ENCODE peak calls at places on chromosomes 11 and 22, in nine cellular contexts. G, A, Y, L, E, P, D, W and S are unnamed samples.

GRCh38 chr22:22380098-22381030 is 128.2 kb downstream of the ZNF280B start:
- DNase-seq in P (no peak), G (no peak), Y (no peak), E (no peak), D (peak), W (no peak), A (peak), L (peak), S (no peak)

GRCh38 chr11:95512177-95512576 is 277.4 kb downstream of the FAM76B start:
- DNase-seq in D (no peak), Y (peak), G (no peak), W (peak), E (no peak), P (peak), A (no peak), L (no peak), S (peak)

GRCh38 chr11:37657645-37658044 is 1059.6 kb upstream of the RAG2 start:
- DNase-seq in L (no peak), A (no peak), P (peak), E (no peak), D (no peak), G (no peak), Y (peak), W (no peak), S (no peak)

GRCh38 chr11:107682182-107682971 is 29.5 kb downstream of the SLN start:
- DNase-seq in Y (no peak), A (no peak), D (no peak), E (no peak), L (no peak), W (no peak), G (no peak), P (no peak), S (no peak)

GRCh38 chr11:2272241-2272945 is 2.0 kb upstream of the ASCL2 start:
- DNase-seq in Y (no peak), P (no peak), D (peak), L (no peak), E (no peak), A (no peak), W (no peak), G (no peak), S (no peak)

GRCh38 chr11:26583550-26583949 is 11.5 kb upstream of the MUC15 start:
- DNase-seq in Y (peak), G (no peak), D (no peak), P (no peak), A (no peak), L (peak), W (peak), E (no peak), S (no peak)

GRCh38 chr11:1459739-1460395 is 26.7 kb downstream of the MOB2 start:
- DNase-seq in W (no peak), P (no peak), L (no peak), E (no peak), Y (no peak), D (no peak), G (no peak), A (no peak), S (no peak)

GRCh38 chr11:116948375-116948774 is 111.0 kb upstream of the APOA1 start:
- DNase-seq in G (no peak), P (peak), A (no peak), D (no peak), E (no peak), L (no peak), Y (peak), W (peak), S (no peak)

GRCh38 chr11:68929706-68930605 is 26.3 kb downstream of the IGHMBP2 start:
- DNase-seq in W (no peak), D (no peak), L (no peak), Y (no peak), G (no peak), P (no peak), E (no peak), A (no peak), S (no peak)

GRCh38 chr11:118051611-118052461 is 25.0 kb upstream of the TMPRSS4 start:
- DNase-seq in E (no peak), Y (no peak), W (no peak), P (no peak), D (no peak), L (no peak), A (no peak), G (peak), S (no peak)

GRCh38 chr11:94128171-94128745 is 383 bp upstream of the PANX1 start:
- DNase-seq in E (peak), W (no peak), Y (no peak), A (no peak), L (no peak), G (no peak), P (no peak), D (peak), S (no peak)

GRCh38 chr11:8019671-8020597 is 32.8 kb downstream of the EIF3F start:
- DNase-seq in P (peak), E (peak), D (no peak), Y (peak), W (no peak), G (no peak), A (peak), L (no peak), S (peak)

GRCh38 chr11:116686891-116687290 is 85.9 kb downstream of the BUD13 start:
- DNase-seq in P (no peak), L (no peak), D (no peak), G (no peak), A (no peak), Y (no peak), E (no peak), W (no peak), S (no peak)

GRCh38 chr11:94526645-94527438 is 14.6 kb downstream of the C11orf97 start:
- DNase-seq in D (no peak), G (no peak), W (no peak), A (no peak), Y (no peak), E (no peak), L (no peak), P (no peak), S (no peak)

GRCh38 chr11:13962198-13962561 is 343 bp upstream of the SPON1 start:
- DNase-seq in D (no peak), L (no peak), Y (no peak), P (no peak), G (no peak), W (no peak), A (no peak), E (no peak), S (no peak)

GRCh38 chr11:35714882-35715612 is 52.5 kb downstream of the TRIM44 start:
- DNase-seq in E (no peak), W (peak), P (peak), Y (peak), G (peak), A (no peak), D (no peak), L (no peak), S (peak)

GRCh38 chr22:28203286-28203685 is 284.2 kb upstream of the PITPNB start:
- DNase-seq in L (no peak), W (no peak), E (no peak), G (no peak), P (no peak), A (no peak), D (no peak), Y (no peak), S (no peak)

GRCh38 chr11:130469181-130469580 is 20.7 kb downstream of the ADAMTS15 start:
- DNase-seq in D (no peak), Y (no peak), E (no peak), L (no peak), A (no peak), P (no peak), W (no peak), G (no peak), S (no peak)

GRCh38 chr11:72174299-72175070 is 17.5 kb upstream of the FOLR1 start:
- DNase-seq in G (no peak), D (peak), W (no peak), Y (no peak), E (no peak), P (no peak), A (no peak), L (peak), S (no peak)

GRCh38 chr22:22593964-22594656 is 35.0 kb upstream of the PRAME start:
- DNase-seq in P (peak), W (peak), D (no peak), L (peak), G (no peak), A (peak), E (no peak), Y (peak), S (peak)

GRCh38 chr11:11980841-11981308 is 27.6 kb downstream of the DKK3 start:
- DNase-seq in E (no peak), P (peak), A (no peak), G (no peak), W (no peak), D (no peak), Y (no peak), L (no peak), S (no peak)

GRCh38 chr11:65633390-65634139 is 4.3 kb upstream of the SIPA1 start:
- DNase-seq in L (no peak), W (no peak), G (no peak), E (no peak), D (no peak), P (no peak), Y (no peak), A (no peak), S (no peak)

GRCh38 chr11:19961225-19961624 is 199.1 kb downstream of the DBX1 start:
- DNase-seq in G (no peak), L (no peak), E (no peak), A (no peak), D (no peak), Y (no peak), P (no peak), W (no peak), S (no peak)

GRCh38 chr11:58134151-58134550 is 8.8 kb upstream of the OR9I1 start:
- DNase-seq in P (no peak), L (no peak), D (no peak), G (no peak), A (peak), E (no peak), Y (no peak), W (no peak), S (no peak)

GRCh38 chr22:43011079-43011478 is 3.9 kb downstream of the PACSIN2 start:
- DNase-seq in Y (no peak), A (no peak), P (peak), E (no peak), W (no peak), L (peak), G (no peak), D (peak), S (no peak)

GRCh38 chr11:80118071-80118470 is 677.2 kb upstream of the TENM4 start:
- DNase-seq in Y (no peak), G (no peak), E (no peak), P (no peak), D (no peak), L (no peak), W (no peak), A (peak), S (no peak)

DNA sequence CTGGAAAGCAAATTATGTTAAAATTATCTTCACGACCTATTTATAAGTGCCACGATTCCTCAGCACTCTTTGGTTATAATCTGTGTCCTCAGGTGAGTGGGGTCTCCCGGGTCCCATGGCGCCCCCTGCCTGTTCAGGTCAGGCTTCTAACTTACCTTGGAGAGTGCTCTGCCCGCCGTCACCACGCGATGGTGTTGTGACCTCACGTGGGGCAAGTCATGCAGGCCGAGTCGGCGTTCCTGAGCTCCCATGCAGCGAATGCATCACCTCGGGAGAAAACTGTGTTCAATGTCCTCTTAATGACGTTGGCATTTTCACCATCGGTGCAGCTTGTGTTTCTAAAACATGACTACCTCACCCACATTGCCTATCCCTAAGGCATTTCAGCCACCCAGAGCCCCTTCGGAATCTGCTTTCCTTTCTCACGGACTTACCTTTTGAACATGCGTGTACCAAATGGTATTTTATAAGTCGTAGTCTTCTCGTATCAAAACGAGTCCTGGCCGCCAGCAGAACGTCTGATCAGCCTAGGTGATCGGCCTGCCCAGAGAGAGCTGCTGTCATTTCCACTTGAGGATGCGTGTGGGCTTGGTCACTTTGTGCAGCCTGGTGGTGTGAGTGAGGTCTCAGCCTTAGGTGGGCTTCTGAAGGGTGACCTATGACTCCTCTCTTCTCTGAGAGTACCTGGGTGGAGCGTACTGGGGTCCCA is 64.8 kb downstream of the TBC1D22A start:
- DNase-seq in L (peak), E (no peak), D (peak), P (no peak), A (peak), G (no peak), Y (no peak), W (no peak), S (no peak)
- TF ChIP-seq CTCF in L (peak), E (no peak), D (no peak), P (no peak), A (peak), G (peak), Y (no peak), W (peak), S (no peak)

GRCh38 chr22:36256474-36256873 is 3.5 kb downstream of the APOL1 start:
- DNase-seq in E (no peak), P (no peak), W (no peak), A (no peak), D (no peak), G (no peak), Y (no peak), L (no peak), S (no peak)

GRCh38 chr22:36257308-36257707 is 4.4 kb downstream of the APOL1 start:
- DNase-seq in G (no peak), P (no peak), E (no peak), Y (no peak), A (no peak), W (no peak), L (no peak), D (no peak), S (no peak)

GRCh38 chr22:36257948-36258674 is 5.2 kb downstream of the APOL1 start:
- DNase-seq in W (no peak), A (no peak), D (no peak), L (no peak), P (no peak), Y (no peak), E (no peak), G (no peak), S (no peak)

GRCh38 chr22:36252754-36253522 is at the start of gene APOL1:
- DNase-seq in G (peak), D (no peak), Y (peak), W (no peak), P (no peak), L (no peak), A (no peak), E (peak), S (peak)

DNA sequence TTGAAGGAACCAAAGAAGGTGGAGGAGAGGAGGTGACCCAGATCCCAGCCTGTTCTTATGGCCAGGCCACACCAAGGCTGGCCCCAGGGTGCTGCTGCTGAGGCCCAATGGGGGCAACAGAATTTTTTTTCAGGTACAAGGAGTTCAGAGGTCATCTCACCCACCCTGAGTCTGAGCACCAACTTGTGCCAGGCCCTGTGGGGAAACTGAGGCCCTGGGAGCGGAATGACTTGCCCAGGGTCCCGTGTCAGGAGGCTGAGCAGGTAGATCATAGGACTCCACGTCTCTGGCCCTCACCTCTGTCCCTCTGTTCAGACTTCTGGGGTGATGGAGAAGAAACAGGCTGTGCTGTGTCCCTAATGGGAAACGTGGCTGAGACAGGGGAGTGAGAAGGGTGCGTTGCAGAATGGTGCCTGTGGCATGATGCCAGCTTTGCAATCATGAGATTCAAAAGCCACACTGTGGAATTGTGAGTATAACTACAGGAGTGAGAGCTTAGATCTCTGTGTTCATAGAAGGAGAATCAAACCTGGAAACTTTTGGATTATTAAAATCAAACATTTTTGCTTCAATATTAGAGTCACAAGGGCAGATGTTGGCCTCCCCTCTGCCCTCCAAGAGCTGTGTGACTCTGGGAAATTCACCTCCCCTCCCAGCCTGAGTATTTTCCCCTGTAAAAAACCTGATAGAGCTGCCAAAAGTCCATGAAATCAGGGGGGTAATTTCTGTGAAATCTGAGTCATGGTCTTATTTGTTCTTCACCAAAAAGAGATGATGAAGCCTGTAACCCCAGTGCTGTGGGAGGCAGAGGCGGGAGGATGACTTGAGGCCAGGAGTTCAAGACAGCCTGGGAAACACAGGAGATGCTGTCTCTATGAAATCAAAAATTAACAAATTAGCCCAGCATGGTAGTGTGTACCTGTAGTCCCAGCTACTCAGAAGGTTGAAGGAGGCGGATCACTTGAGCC is 874 bp downstream of the APOL1 start:
- DNase-seq in Y (peak), G (no peak), L (no peak), P (no peak), E (no peak), W (no peak), D (no peak), A (no peak), S (no peak)
- H3K4me3 ChIP-seq in Y (no peak), G (peak), L (no peak), P (peak), E (peak), W (no peak), D (no peak), A (no peak), S (peak)

GRCh38 chr22:44668190-44668885 is 33.7 kb upstream of the PRR5 start:
- DNase-seq in A (peak), Y (no peak), P (no peak), L (peak), G (no peak), E (peak), W (no peak), D (peak), S (no peak)
- TF ChIP-seq CTCF in A (peak), Y (no peak), P (no peak), L (peak), G (no peak), E (no peak), W (no peak), D (no peak), S (no peak)

GRCh38 chr11:126414615-126415014 is 59.1 kb downstream of the ST3GAL4 start:
- DNase-seq in E (peak), D (peak), A (no peak), P (no peak), W (no peak), L (no peak), Y (no peak), G (no peak), S (no peak)
- H3K4me3 ChIP-seq in E (no peak), D (no peak), A (no peak), P (no peak), W (no peak), L (no peak), Y (no peak), G (no peak), S (no peak)

GRCh38 chr22:50599816-50600454 is 658 bp upstream of the MAPK8IP2 start:
- DNase-seq in L (peak), Y (peak), D (no peak), A (peak), E (peak), G (no peak), W (no peak), P (peak), S (no peak)
- TF ChIP-seq CTCF in L (no peak), Y (no peak), D (no peak), A (no peak), E (no peak), G (no peak), W (no peak), P (no peak), S (no peak)